ENCODE peak calls at places on chromosomes 16 and 17, in four cellular contexts. V is tibial artery, M is astrocyte of the spinal cord, N is cardiac fibroblast. P is an unnamed sample.
A peak's percentile ranks its signal among the peaks of the same experiment; 100 is the strongest.

GRCh38 chr16:7185689-7186088 is 147.0 kb upstream of the RBFOX1 start:
- DNase-seq in V (no peak), M (no peak), N (peak; percentile 0), P (no peak)

GRCh38 chr16:17970816-17971291 is 365.7 kb downstream of the NPIPA8 start:
- DNase-seq in V (peak; percentile 69), M (no peak), N (no peak), P (no peak)

GRCh38 chr17:59761385-59762021 is 54.0 kb downstream of the VMP1 start:
- DNase-seq in V (no peak), M (peak; percentile 96), N (peak; percentile 72), P (peak; percentile 72)

GRCh38 chr16:78566397-78567073 is 467.1 kb downstream of the WWOX start:
- DNase-seq in V (no peak), M (no peak), N (no peak), P (no peak)

GRCh38 chr17:46940692-46941404 is 17.9 kb downstream of the GOSR2 start:
- DNase-seq in V (peak; percentile 77), M (peak; percentile 69), N (peak; percentile 76), P (peak; percentile 57)

GRCh38 chr17:56594528-56595418 is 1.3 kb downstream of the NOG start:
- DNase-seq in V (no peak), M (peak; percentile 5), N (peak; percentile 2), P (no peak)

GRCh38 chr17:48254896-48255295 is 147.3 kb downstream of the SNX11 start:
- DNase-seq in V (no peak), M (no peak), N (no peak), P (no peak)

GRCh38 chr17:81404557-81405165 is 9.4 kb downstream of the BAHCC1 start:
- DNase-seq in V (no peak), M (no peak), N (peak; percentile 40), P (no peak)

GRCh38 chr17:12277827-12278226 is 257.1 kb downstream of the MAP2K4 start:
- DNase-seq in V (no peak), M (no peak), N (no peak), P (no peak)

GRCh38 chr16:74837056-74837455 is 62.4 kb upstream of the FA2H start:
- DNase-seq in V (no peak), M (no peak), N (no peak), P (peak; percentile 16)

GRCh38 chr16:68782198-68783174 is 45.4 kb downstream of the CDH1 start:
- DNase-seq in V (no peak), M (no peak), N (no peak), P (no peak)

GRCh38 chr17:66115246-66115645 is 76.7 kb downstream of the CEP112 start:
- DNase-seq in V (no peak), M (no peak), N (peak; percentile 60), P (peak; percentile 33)

GRCh38 chr17:45436161-45436560 is 3.5 kb upstream of the ARHGAP27 start:
- DNase-seq in V (no peak), M (no peak), N (no peak), P (no peak)

GRCh38 chr16:27639588-27640276 is 89.8 kb downstream of the KATNIP start:
- DNase-seq in V (no peak), M (peak; percentile 62), N (peak; percentile 71), P (peak; percentile 39)

GRCh38 chr16:31177136-31177535 is 2.8 kb upstream of the FUS start:
- DNase-seq in V (no peak), M (peak; percentile 82), N (peak; percentile 36), P (peak; percentile 55)

GRCh38 chr16:71746442-71747046 is 22.0 kb upstream of the PHLPP2 start:
- DNase-seq in V (no peak), M (peak; percentile 46), N (peak; percentile 71), P (peak; percentile 25)

GRCh38 chr16:58863042-58863441 is 128.9 kb upstream of the GOT2 start:
- DNase-seq in V (no peak), M (no peak), N (no peak), P (no peak)

GRCh38 chr16:4309833-4310266 is 6.0 kb upstream of the GLIS2 start:
- DNase-seq in V (peak; percentile 87), M (peak; percentile 89), N (no peak), P (peak; percentile 72)

GRCh38 chr17:27982688-27983087 is 59.8 kb upstream of the NLK start:
- DNase-seq in V (no peak), M (no peak), N (no peak), P (no peak)

GRCh38 chr16:4944333-4945281 is 7.7 kb upstream of the PPL start:
- DNase-seq in V (peak; percentile 98), M (peak; percentile 98), N (peak; percentile 98), P (peak; percentile 99)

GRCh38 chr16:19242987-19243386 is 42.5 kb upstream of the CLEC19A start:
- DNase-seq in V (no peak), M (no peak), N (no peak), P (no peak)

GRCh38 chr16:65468121-65468520 is 346.3 kb upstream of the CDH11 start:
- DNase-seq in V (no peak), M (no peak), N (no peak), P (no peak)

GRCh38 chr16:27228621-27229501 is 25.5 kb downstream of the KDM8 start:
- DNase-seq in V (no peak), M (no peak), N (no peak), P (no peak)

GRCh38 chr17:4566785-4567184 is 6.4 kb upstream of the GGT6 start:
- DNase-seq in V (no peak), M (peak; percentile 32), N (peak; percentile 61), P (peak; percentile 76)

GRCh38 chr17:40809721-40810421 is 10.1 kb upstream of the KRT28 start:
- DNase-seq in V (no peak), M (no peak), N (no peak), P (no peak)

GRCh38 chr17:80414508-80414802 is 512 bp upstream of the ENDOV start:
- DNase-seq in V (no peak), M (peak; percentile 5), N (no peak), P (no peak)

GRCh38 chr17:65776890-65777289 is 215.4 kb upstream of the AXIN2 start:
- DNase-seq in V (no peak), M (no peak), N (no peak), P (no peak)

GRCh38 chr17:63402808-63403207 is 43.3 kb downstream of the CYB561 start:
- DNase-seq in V (no peak), M (peak; percentile 62), N (peak; percentile 71), P (peak; percentile 81)

GRCh38 chr16:53899471-53899870 is 195.5 kb downstream of the FTO start:
- DNase-seq in V (no peak), M (no peak), N (peak; percentile 40), P (no peak)

GRCh38 chr16:75310541-75310940 is 59.1 kb upstream of the BCAR1 start:
- DNase-seq in V (no peak), M (no peak), N (no peak), P (no peak)

GRCh38 chr16:21157632-21158031 is 842 bp upstream of the LDAF1 start:
- DNase-seq in V (no peak), M (no peak), N (no peak), P (no peak)

GRCh38 chr16:56620311-56620897 is 5.2 kb upstream of the MT1E start:
- DNase-seq in V (no peak), M (no peak), N (no peak), P (no peak)

GRCh38 chr16:56615353-56615752 is 7.0 kb downstream of the MT2A start:
- DNase-seq in V (no peak), M (no peak), N (peak; percentile 71), P (peak; percentile 78)

GRCh38 chr16:56616608-56617211 is 8.3 kb downstream of the MT2A start:
- DNase-seq in V (no peak), M (no peak), N (no peak), P (no peak)

GRCh38 chr16:56617212-56618085 is 8.1 kb upstream of the MT1E start:
- DNase-seq in V (peak; percentile 94), M (peak; percentile 62), N (peak; percentile 78), P (peak; percentile 90)

GRCh38 chr16:56618138-56618537 is 7.4 kb upstream of the MT1E start:
- DNase-seq in V (no peak), M (no peak), N (no peak), P (peak; percentile 7)
- H3K4me3 ChIP-seq in V (no peak overlapping the region), M (no peak overlapping the region), N (peak overlapping the region; percentile 60), P (no peak overlapping the region)

GRCh38 chr16:80968386-80969113 is 38.1 kb downstream of the CMC2 start:
- DNase-seq in V (no peak), M (peak; percentile 57), N (peak; percentile 71), P (peak; percentile 21)
- TF ChIP-seq CTCF in V (no peak), M (no peak), N (no peak), P (no peak)

DNA sequence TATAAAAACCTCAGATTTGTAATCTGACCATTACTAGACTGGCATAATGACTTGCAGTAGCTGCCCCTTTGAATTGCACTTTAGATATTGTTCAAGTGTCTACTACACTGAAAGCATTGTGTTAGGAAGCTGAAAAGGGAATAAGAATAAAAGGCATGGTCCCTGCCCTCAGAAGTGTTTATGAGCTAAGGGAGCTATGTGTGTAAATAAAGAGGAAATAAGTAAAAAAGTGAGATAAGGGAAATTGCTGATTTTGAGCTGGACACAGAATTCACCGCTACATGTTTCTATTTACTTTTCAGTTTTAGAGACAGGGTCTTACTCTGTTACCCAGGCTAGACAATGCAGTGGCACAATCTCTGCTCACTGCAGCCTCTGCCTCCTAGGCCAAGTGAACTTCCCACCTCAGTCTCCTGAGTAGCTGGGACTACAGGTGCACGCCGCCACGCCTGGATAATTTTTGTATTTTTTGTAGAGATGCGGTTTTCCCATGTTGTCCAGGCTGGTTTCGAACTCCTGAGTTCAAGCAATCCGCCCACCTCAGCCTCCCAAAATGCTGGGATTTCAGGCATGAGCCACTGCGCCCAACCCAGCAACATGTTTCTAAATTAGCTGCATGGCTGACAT is 57.0 kb downstream of the GRB2 start:
- DNase-seq in V (no peak), M (no peak), N (no peak), P (no peak)
- H3K4me3 ChIP-seq in V (no peak overlapping the region), M (no peak overlapping the region), N (no peak overlapping the region), P (no peak overlapping the region)

GRCh38 chr16:85584192-85584757 is 28.8 kb upstream of the GSE1 start:
- DNase-seq in V (no peak), M (no peak), N (no peak), P (no peak)

GRCh38 chr16:85580684-85581083 is 32.4 kb upstream of the GSE1 start:
- DNase-seq in V (no peak), M (no peak), N (no peak), P (no peak)

GRCh38 chr16:85583491-85584181 is 29.5 kb upstream of the GSE1 start:
- DNase-seq in V (no peak), M (peak; percentile 26), N (no peak), P (peak; percentile 91)

GRCh38 chr16:85579883-85580607 is 33.1 kb upstream of the GSE1 start:
- DNase-seq in V (no peak), M (no peak), N (no peak), P (no peak)

GRCh38 chr16:85582177-85582888 is 30.8 kb upstream of the GSE1 start:
- DNase-seq in V (no peak), M (no peak), N (no peak), P (peak; percentile 76)
- TF ChIP-seq CTCF in V (no peak), M (no peak), N (no peak), P (no peak)

DNA sequence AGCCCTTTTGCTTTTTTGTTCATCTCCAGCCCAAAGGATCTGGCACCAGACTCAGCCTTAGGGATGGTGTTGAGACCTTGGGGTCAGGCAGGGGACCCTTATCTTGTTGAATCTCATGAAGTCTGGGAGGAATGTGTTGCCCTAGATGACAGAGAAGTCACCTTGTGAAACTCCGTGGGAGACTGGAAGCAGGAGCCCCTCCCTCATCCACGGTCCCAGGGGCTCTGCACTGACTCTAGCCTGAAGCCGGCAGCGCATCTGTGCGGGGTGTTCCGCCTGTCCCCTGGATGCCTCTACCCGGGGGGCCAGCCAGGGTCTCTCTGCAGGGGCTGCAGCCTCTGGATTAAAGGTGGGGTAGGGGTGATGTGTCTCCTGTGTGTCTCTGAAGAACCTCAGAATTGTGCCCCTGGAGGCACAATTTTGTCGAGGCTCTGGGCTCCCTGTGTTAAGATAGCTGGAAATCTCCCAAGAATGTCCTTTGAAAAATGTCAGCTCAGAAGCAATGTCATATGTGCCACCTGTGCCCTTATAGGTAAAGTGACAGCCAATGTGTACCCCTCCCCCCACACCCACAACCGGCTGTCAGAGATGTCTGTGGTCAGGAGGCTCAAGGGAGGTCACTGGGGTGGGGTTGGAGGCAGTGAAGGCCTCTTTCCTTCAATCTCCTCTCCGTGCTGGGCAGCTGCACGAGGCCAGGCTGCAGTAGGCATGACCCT is 32.1 kb upstream of the CDC42EP4 start:
- DNase-seq in V (no peak), M (no peak), N (no peak), P (no peak)
- H3K4me3 ChIP-seq in V (no peak overlapping the region), M (no peak overlapping the region), N (no peak overlapping the region), P (no peak overlapping the region)